ENCODE peak calls at places on chromosome 13, in six cellular contexts. I, D, E, G, J and X are unnamed samples.

GRCh38 chr13:49810825-49811526 is 18.5 kb upstream of the KPNA3 start:
- DNase-seq in I (no peak), D (no peak), E (peak; percentile 66), G (peak; percentile 30), J (no peak), X (no peak)

GRCh38 chr13:68719815-68720214 is 1387.8 kb upstream of the ATXN8OS start:
- DNase-seq in I (no peak), D (no peak), E (no peak), G (no peak), J (no peak), X (no peak)

GRCh38 chr13:48415516-48415915 is 2.6 kb upstream of the LPAR6 start:
- DNase-seq in I (no peak), D (no peak), E (no peak), G (no peak), J (no peak), X (no peak)

GRCh38 chr13:112428704-112429103 is 52.5 kb downstream of the SPACA7 start:
- DNase-seq in I (no peak), D (no peak), E (no peak), G (no peak), J (no peak), X (no peak)

GRCh38 chr13:59774511-59774911 is 389.2 kb downstream of the DIAPH3 start:
- DNase-seq in I (peak; percentile 47), D (no peak), E (no peak), G (no peak), J (no peak), X (no peak)

GRCh38 chr13:33639640-33640080 is 178.3 kb upstream of the RFC3 start:
- DNase-seq in I (no peak), D (no peak), E (no peak), G (no peak), J (no peak), X (no peak)

GRCh38 chr13:19685034-19685433 is 51.6 kb downstream of the MPHOSPH8 start:
- DNase-seq in I (no peak), D (no peak), E (no peak), G (no peak), J (peak; percentile 84), X (no peak)

GRCh38 chr13:76856141-76856571 is 30.0 kb downstream of the KCTD12 start:
- DNase-seq in I (no peak), D (no peak), E (no peak), G (no peak), J (no peak), X (no peak)

GRCh38 chr13:49806126-49806536 is 13.6 kb upstream of the KPNA3 start:
- DNase-seq in I (no peak), D (no peak), E (peak; percentile 38), G (no peak), J (no peak), X (no peak)

GRCh38 chr13:102310691-102311432 is 91.0 kb downstream of the FGF14 start:
- DNase-seq in I (no peak), D (no peak), E (peak; percentile 9), G (peak; percentile 70), J (no peak), X (no peak)

GRCh38 chr13:111590796-111591195 is 270.4 kb downstream of the TEX29 start:
- DNase-seq in I (no peak), D (no peak), E (no peak), G (no peak), J (no peak), X (no peak)

GRCh38 chr13:33352520-33352919 is 67.0 kb upstream of the STARD13 start:
- DNase-seq in I (no peak), D (no peak), E (no peak), G (peak; percentile 34), J (no peak), X (no peak)

GRCh38 chr13:105497597-105497996 is 1037.9 kb downstream of the EFNB2 start:
- DNase-seq in I (no peak), D (no peak), E (no peak), G (no peak), J (no peak), X (no peak)

GRCh38 chr13:24271611-24272451 is 37.5 kb upstream of the C1QTNF9 start:
- DNase-seq in I (peak; percentile 45), D (no peak), E (peak; percentile 91), G (peak; percentile 48), J (peak; percentile 72), X (peak; percentile 75)

GRCh38 chr13:91714726-91715334 is 316.4 kb downstream of the GPC5 start:
- DNase-seq in I (no peak), D (no peak), E (no peak), G (no peak), J (no peak), X (no peak)

GRCh38 chr13:73722120-73722519 is 412.1 kb downstream of the KLF12 start:
- DNase-seq in I (peak; percentile 8), D (no peak), E (no peak), G (no peak), J (no peak), X (no peak)

GRCh38 chr13:40187836-40188591 is 478.4 kb downstream of the FOXO1 start:
- DNase-seq in I (no peak), D (no peak), E (no peak), G (no peak), J (no peak), X (no peak)

GRCh38 chr13:113863511-113864302 is at the start of gene GAS6:
- DNase-seq in I (no peak), D (peak; percentile 82), E (peak; percentile 68), G (peak; percentile 74), J (peak; percentile 80), X (no peak)

GRCh38 chr13:64529874-64530485 is 2700.2 kb downstream of the PCDH9 start:
- DNase-seq in I (no peak), D (no peak), E (no peak), G (no peak), J (no peak), X (peak; percentile 11)

GRCh38 chr13:57996717-57997116 is 365.2 kb downstream of the PCDH17 start:
- DNase-seq in I (no peak), D (no peak), E (no peak), G (no peak), J (no peak), X (no peak)

GRCh38 chr13:48223016-48223385 is 10.0 kb upstream of the ITM2B start:
- DNase-seq in I (no peak), D (no peak), E (no peak), G (no peak), J (no peak), X (no peak)

GRCh38 chr13:76868451-76868850 is 17.8 kb downstream of the KCTD12 start:
- DNase-seq in I (no peak), D (no peak), E (no peak), G (no peak), J (no peak), X (no peak)

GRCh38 chr13:113764793-113765190 is 5.8 kb downstream of the TMEM255B start:
- DNase-seq in I (no peak), D (peak; percentile 6), E (no peak), G (no peak), J (no peak), X (no peak)

GRCh38 chr13:24636776-24637175 is 43.4 kb upstream of the ATP12A start:
- DNase-seq in I (no peak), D (no peak), E (no peak), G (no peak), J (no peak), X (no peak)

GRCh38 chr13:109155301-109155761 is 525.9 kb downstream of the MYO16 start:
- DNase-seq in I (no peak), D (no peak), E (no peak), G (no peak), J (no peak), X (no peak)

GRCh38 chr13:28558567-28558966 is 63.6 kb upstream of the FLT1 start:
- DNase-seq in I (no peak), D (no peak), E (no peak), G (no peak), J (no peak), X (no peak)

GRCh38 chr13:39787086-39787487 is 131.6 kb downstream of the COG6 start:
- DNase-seq in I (no peak), D (no peak), E (no peak), G (no peak), J (no peak), X (no peak)

GRCh38 chr13:79904581-79904980 is 423.6 kb downstream of the NDFIP2 start:
- DNase-seq in I (no peak), D (no peak), E (no peak), G (no peak), J (no peak), X (no peak)

GRCh38 chr13:79900356-79900755 is 419.4 kb downstream of the NDFIP2 start:
- DNase-seq in I (no peak), D (no peak), E (no peak), G (no peak), J (no peak), X (no peak)

GRCh38 chr13:79898202-79898826 is 417.4 kb downstream of the NDFIP2 start:
- DNase-seq in I (no peak), D (no peak), E (no peak), G (no peak), J (no peak), X (no peak)

GRCh38 chr13:79898996-79899395 is 418.0 kb downstream of the NDFIP2 start:
- DNase-seq in I (no peak), D (no peak), E (no peak), G (no peak), J (no peak), X (no peak)

GRCh38 chr13:79901336-79901735 is 420.4 kb downstream of the NDFIP2 start:
- DNase-seq in I (no peak), D (peak; percentile 82), E (no peak), G (no peak), J (no peak), X (no peak)
- TF ChIP-seq CTCF in I (no peak), D (peak; percentile 25), E (no peak), G (no peak), J (no peak), X (no peak)

GRCh38 chr13:35884211-35884610 is 247.0 kb downstream of the DCLK1 start:
- DNase-seq in I (no peak), D (no peak), E (no peak), G (no peak), J (no peak), X (no peak)
- H3K4me3 ChIP-seq in I (no peak overlapping the region), D (no peak overlapping the region), E (no peak overlapping the region), G (no peak overlapping the region), J (no peak overlapping the region), X (no peak overlapping the region)

GRCh38 chr13:98879127-98879520 is 98.7 kb downstream of the DOCK9 start:
- DNase-seq in I (no peak), D (peak; percentile 45), E (no peak), G (no peak), J (no peak), X (no peak)
- TF ChIP-seq CTCF in I (no peak), D (peak; percentile 72), E (no peak), G (no peak), J (no peak), X (no peak)

GRCh38 chr13:110304256-110304655 is 2.7 kb downstream of the COL4A1 start:
- DNase-seq in I (no peak), D (peak; percentile 48), E (no peak), G (no peak), J (no peak), X (no peak)

GRCh38 chr13:110306340-110306959 is 507 bp downstream of the COL4A1 start:
- DNase-seq in I (no peak), D (no peak), E (no peak), G (no peak), J (no peak), X (no peak)

GRCh38 chr13:110305001-110305400 is 2.0 kb downstream of the COL4A1 start:
- DNase-seq in I (no peak), D (no peak), E (no peak), G (no peak), J (no peak), X (no peak)

GRCh38 chr13:110305949-110306339 is 1.0 kb downstream of the COL4A1 start:
- DNase-seq in I (no peak), D (peak; percentile 8), E (no peak), G (no peak), J (no peak), X (no peak)

GRCh38 chr13:110305544-110305943 is 1.4 kb downstream of the COL4A1 start:
- DNase-seq in I (no peak), D (no peak), E (no peak), G (no peak), J (no peak), X (no peak)
- H3K4me3 ChIP-seq in I (peak overlapping the region; percentile 87), D (no peak overlapping the region), E (no peak overlapping the region), G (peak overlapping the region; percentile 77), J (peak overlapping the region; percentile 58), X (no peak overlapping the region)